ENCODE peak calls at places on chromosomes 7 and 10, in eight cellular contexts. S, H, N, Z, Q, R, L and C are unnamed samples.

GRCh38 chr10:5183923-5184322 is 1.0 kb downstream of the AKR1C8 start:
- DNase-seq in L (no peak), S (no peak), R (no peak), Z (no peak), H (no peak), N (no peak), Q (no peak), C (no peak)

GRCh38 chr7:147564771-147565476 is 1025.6 kb upstream of the C7orf33 start:
- DNase-seq in Z (no peak), Q (no peak), N (no peak), S (no peak), L (no peak), R (no peak), H (no peak), C (no peak)

GRCh38 chr7:155804897-155805825 is 7.1 kb downstream of the SHH start:
- DNase-seq in R (peak; percentile 96), S (peak; percentile 76), N (peak; percentile 16), Q (peak; percentile 80), H (peak; percentile 82), L (peak; percentile 65), Z (no peak), C (no peak)

GRCh38 chr10:36462194-36462593 is 663.2 kb upstream of the ANKRD30A start:
- DNase-seq in N (no peak), H (no peak), R (no peak), Q (no peak), S (peak; percentile 93), Z (no peak), L (peak; percentile 22), C (no peak)

GRCh38 chr7:18162653-18163052 is 135.0 kb upstream of the PRPS1L1 start:
- DNase-seq in S (no peak), R (no peak), Q (no peak), Z (no peak), N (no peak), H (no peak), L (no peak), C (no peak)

GRCh38 chr10:70198696-70199466 is 28.6 kb upstream of the SAR1A start:
- DNase-seq in H (no peak), S (no peak), N (no peak), Z (no peak), R (no peak), L (no peak), Q (no peak), C (no peak)

GRCh38 chr7:3579638-3580219 is 278.7 kb downstream of the SDK1 start:
- DNase-seq in H (no peak), Q (no peak), L (no peak), S (peak; percentile 23), N (no peak), Z (no peak), R (no peak), C (no peak)

GRCh38 chr7:105890290-105890997 is 14.0 kb upstream of the ATXN7L1 start:
- DNase-seq in Z (no peak), N (no peak), R (no peak), H (no peak), S (peak; percentile 51), Q (no peak), L (peak; percentile 45), C (no peak)

GRCh38 chr10:86693721-86694369 is 25.5 kb downstream of the LDB3 start:
- DNase-seq in Z (peak; percentile 21), N (peak; percentile 43), Q (peak; percentile 71), R (peak; percentile 74), S (peak; percentile 46), H (peak; percentile 57), L (peak; percentile 51), C (no peak)

GRCh38 chr10:31622993-31623392 is 304.0 kb downstream of the ZEB1 start:
- DNase-seq in Z (peak; percentile 99), S (no peak), L (peak; percentile 73), R (no peak), Q (no peak), H (no peak), N (peak; percentile 69), C (no peak)

GRCh38 chr7:50962281-50962883 is 179.7 kb upstream of the GRB10 start:
- DNase-seq in L (no peak), N (no peak), H (no peak), Z (no peak), S (no peak), Q (no peak), R (no peak), C (no peak)

GRCh38 chr7:101542527-101543241 is 86.4 kb downstream of the MYL10 start:
- DNase-seq in R (peak; percentile 99), L (peak; percentile 29), N (no peak), S (peak; percentile 64), Z (no peak), H (peak; percentile 76), Q (peak; percentile 77), C (peak; percentile 87)

GRCh38 chr7:52260046-52260665 is 775.3 kb upstream of the POM121L12 start:
- DNase-seq in L (no peak), Z (no peak), Q (peak; percentile 46), R (no peak), H (no peak), S (no peak), N (no peak), C (no peak)

GRCh38 chr7:80770061-80770460 is 131.6 kb downstream of the CD36 start:
- DNase-seq in L (no peak), R (no peak), H (no peak), N (peak; percentile 56), Q (no peak), Z (no peak), S (no peak), C (no peak)

GRCh38 chr10:11668847-11669610 is 57.6 kb upstream of the USP6NL start:
- DNase-seq in S (no peak), H (no peak), Q (no peak), L (no peak), R (no peak), N (no peak), Z (no peak), C (no peak)

GRCh38 chr10:70440296-70441160 is 953 bp downstream of the NODAL start:
- DNase-seq in H (no peak), Z (no peak), S (no peak), N (no peak), Q (no peak), L (no peak), R (peak; percentile 72), C (no peak)

GRCh38 chr7:5426226-5426475 is 2.5 kb upstream of the TNRC18 start:
- DNase-seq in Q (no peak), H (no peak), R (no peak), S (peak; percentile 66), N (peak; percentile 83), L (peak; percentile 66), Z (no peak), C (no peak)

GRCh38 chr7:91628742-91629141 is 251.8 kb downstream of the MTERF1 start:
- DNase-seq in H (no peak), R (no peak), S (no peak), N (no peak), L (no peak), Z (no peak), Q (no peak), C (no peak)

GRCh38 chr7:74032191-74032490 is 4.2 kb downstream of the ELN start:
- DNase-seq in R (no peak), H (no peak), N (peak; percentile 36), Z (no peak), Q (no peak), S (peak; percentile 38), L (peak; percentile 77), C (no peak)

GRCh38 chr10:63644398-63645142 is 123.4 kb downstream of the REEP3 start:
- DNase-seq in N (peak; percentile 12), S (no peak), L (no peak), H (no peak), Q (no peak), R (no peak), Z (no peak), C (no peak)

DNA sequence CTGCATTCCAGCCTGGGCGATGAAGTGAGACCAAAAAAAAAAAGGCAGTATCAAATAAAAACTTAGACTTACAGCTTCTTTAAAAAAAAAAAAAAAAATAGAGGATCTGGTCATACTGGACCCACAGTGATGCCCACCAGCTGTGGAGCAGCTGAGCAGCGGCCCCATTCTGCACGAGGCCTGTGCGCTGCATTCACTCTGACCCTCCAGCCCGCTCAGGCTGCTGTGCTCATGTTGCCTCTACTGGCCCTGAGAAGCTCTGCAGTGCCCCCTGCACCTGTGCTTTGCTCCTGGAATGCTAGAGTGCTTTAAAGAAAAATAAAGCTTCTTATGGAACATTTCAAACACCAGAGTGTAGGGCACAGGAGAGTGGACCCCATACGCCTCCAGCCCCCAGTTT is 33.2 kb downstream of the TMEM120A start:
- DNase-seq in S (no peak), N (no peak), Z (no peak), L (no peak), H (no peak), Q (no peak), R (no peak), C (no peak)
- TF ChIP-seq CTCF in S (no peak), N (no peak), Z (peak; percentile 8), L (no peak), H (no peak), Q (peak; percentile 60), R (peak; percentile 50), C (peak; percentile 60)

GRCh38 chr7:66333443-66333842 is 128.3 kb downstream of the TPST1 start:
- DNase-seq in N (no peak), L (no peak), R (no peak), S (no peak), H (no peak), Q (no peak), Z (no peak), C (no peak)
- TF ChIP-seq CTCF in N (no peak), L (no peak), R (no peak), S (no peak), H (no peak), Q (no peak), Z (no peak), C (no peak)

GRCh38 chr10:93745411-93746065 is 12.2 kb upstream of the LGI1 start:
- DNase-seq in Q (peak; percentile 60), S (peak; percentile 23), Z (no peak), H (no peak), N (peak; percentile 30), R (peak; percentile 77), L (no peak), C (no peak)
- TF ChIP-seq CTCF in Q (peak; percentile 66), S (peak; percentile 15), Z (peak; percentile 57), H (no peak), N (peak; percentile 81), R (peak; percentile 90), L (peak; percentile 35), C (peak; percentile 60)

DNA sequence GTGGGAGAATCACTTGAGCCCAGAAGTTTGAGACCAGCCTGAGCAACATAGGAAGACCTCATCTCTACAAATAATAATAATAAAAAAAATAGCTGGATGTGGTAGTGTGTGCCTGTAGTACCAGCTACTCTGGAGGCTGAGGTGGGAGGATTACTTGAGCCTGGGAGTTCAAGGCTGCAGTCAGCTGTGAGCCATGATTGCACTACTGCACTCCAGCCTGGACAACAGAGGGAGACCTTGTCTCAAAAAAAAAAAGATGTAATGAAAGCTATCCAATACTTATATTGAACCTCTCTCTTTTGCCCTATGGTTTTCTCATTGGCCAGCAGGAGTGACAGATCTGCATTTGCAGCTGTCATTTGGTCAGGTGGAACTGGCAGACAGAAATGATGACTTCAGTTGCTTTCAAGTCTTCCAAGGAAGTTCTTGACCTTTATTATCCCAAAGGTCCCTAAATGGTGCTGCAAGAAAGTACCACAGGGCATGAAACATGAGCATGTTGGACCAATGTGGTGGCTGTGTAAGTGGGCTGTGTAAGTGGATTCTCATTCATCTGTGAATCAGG is 99.4 kb downstream of the CALD1 start:
- DNase-seq in L (no peak), Q (no peak), N (no peak), H (no peak), R (no peak), Z (no peak), S (no peak), C (no peak)
- TF ChIP-seq CTCF in L (no peak), Q (no peak), N (peak; percentile 24), H (peak; percentile 19), R (no peak), Z (peak; percentile 5), S (peak; percentile 18), C (no peak)

GRCh38 chr10:91975438-91975837 is 51.9 kb downstream of the BTAF1 start:
- DNase-seq in Q (no peak), H (no peak), S (peak; percentile 19), N (no peak), L (no peak), Z (no peak), R (no peak), C (no peak)
- TF ChIP-seq CTCF in Q (no peak), H (no peak), S (no peak), N (no peak), L (no peak), Z (no peak), R (no peak), C (no peak)